ENCODE peak calls at places on chromosome 11, in four cellular contexts. One of them, this sample, is unnamed.

GRCh38 chr11:27282806-27283205 is 80.2 kb downstream of the CCDC34 start:
- DNase-seq in heart left ventricle: peak; percentile 23
- DNase-seq in brain microvascular endothelial cell: peak; percentile 63
- DNase-seq in CD4-positive, alpha-beta memory T cell: no peak
- DNase-seq in this sample: peak; percentile 52

GRCh38 chr11:72334651-72335050 is 90.7 kb upstream of the PHOX2A start:
- DNase-seq in heart left ventricle: no peak
- DNase-seq in brain microvascular endothelial cell: no peak
- DNase-seq in CD4-positive, alpha-beta memory T cell: no peak
- DNase-seq in this sample: no peak

GRCh38 chr11:104547996-104548661 is 350.1 kb downstream of the CASP12 start:
- DNase-seq in heart left ventricle: no peak
- DNase-seq in brain microvascular endothelial cell: peak; percentile 12
- DNase-seq in CD4-positive, alpha-beta memory T cell: no peak
- DNase-seq in this sample: no peak

GRCh38 chr11:26950260-26950719 is 43.6 kb upstream of the FIBIN start:
- DNase-seq in heart left ventricle: no peak
- DNase-seq in brain microvascular endothelial cell: peak; percentile 90
- DNase-seq in CD4-positive, alpha-beta memory T cell: no peak
- DNase-seq in this sample: peak; percentile 62

GRCh38 chr11:32809313-32809712 is 14.9 kb upstream of the CCDC73 start:
- DNase-seq in heart left ventricle: peak; percentile 50
- DNase-seq in brain microvascular endothelial cell: peak; percentile 85
- DNase-seq in CD4-positive, alpha-beta memory T cell: no peak
- DNase-seq in this sample: peak; percentile 44

GRCh38 chr11:5701184-5701583 is 11.6 kb downstream of the TRIM22 start:
- DNase-seq in heart left ventricle: no peak
- DNase-seq in brain microvascular endothelial cell: no peak
- DNase-seq in CD4-positive, alpha-beta memory T cell: no peak
- DNase-seq in this sample: no peak

GRCh38 chr11:68855205-68855978 is 13.7 kb upstream of the CPT1A start:
- DNase-seq in heart left ventricle: peak; percentile 59
- DNase-seq in brain microvascular endothelial cell: no peak
- DNase-seq in CD4-positive, alpha-beta memory T cell: no peak
- DNase-seq in this sample: peak; percentile 48

GRCh38 chr11:1467270-1467669 is 19.3 kb downstream of the MOB2 start:
- DNase-seq in heart left ventricle: no peak
- DNase-seq in brain microvascular endothelial cell: no peak
- DNase-seq in CD4-positive, alpha-beta memory T cell: no peak
- DNase-seq in this sample: no peak

GRCh38 chr11:4863893-4864292 is 14.9 kb upstream of the OR51S1 start:
- DNase-seq in heart left ventricle: no peak
- DNase-seq in brain microvascular endothelial cell: no peak
- DNase-seq in CD4-positive, alpha-beta memory T cell: no peak
- DNase-seq in this sample: no peak

GRCh38 chr11:69231466-69232018 is 62.4 kb upstream of the MYEOV start:
- DNase-seq in heart left ventricle: no peak
- DNase-seq in brain microvascular endothelial cell: no peak
- DNase-seq in CD4-positive, alpha-beta memory T cell: no peak
- DNase-seq in this sample: no peak

GRCh38 chr11:22626573-22627239 is 1.1 kb upstream of the FANCF start:
- DNase-seq in heart left ventricle: no peak
- DNase-seq in brain microvascular endothelial cell: no peak
- DNase-seq in CD4-positive, alpha-beta memory T cell: no peak
- DNase-seq in this sample: no peak

GRCh38 chr11:69948256-69949141 is 129.3 kb upstream of the FGF3 start:
- DNase-seq in heart left ventricle: peak; percentile 39
- DNase-seq in brain microvascular endothelial cell: peak; percentile 56
- DNase-seq in CD4-positive, alpha-beta memory T cell: no peak
- DNase-seq in this sample: peak; percentile 21

GRCh38 chr11:3157381-3158130 is 7.6 kb downstream of the OSBPL5 start:
- DNase-seq in heart left ventricle: peak; percentile 46
- DNase-seq in brain microvascular endothelial cell: peak; percentile 32
- DNase-seq in CD4-positive, alpha-beta memory T cell: peak; percentile 9
- DNase-seq in this sample: peak; percentile 20
- H3K4me3 ChIP-seq in heart left ventricle: no peak overlapping the region
- H3K4me3 ChIP-seq in brain microvascular endothelial cell: no peak overlapping the region
- H3K4me3 ChIP-seq in CD4-positive, alpha-beta memory T cell: no peak overlapping the region
- H3K4me3 ChIP-seq in this sample: no peak overlapping the region

DNA sequence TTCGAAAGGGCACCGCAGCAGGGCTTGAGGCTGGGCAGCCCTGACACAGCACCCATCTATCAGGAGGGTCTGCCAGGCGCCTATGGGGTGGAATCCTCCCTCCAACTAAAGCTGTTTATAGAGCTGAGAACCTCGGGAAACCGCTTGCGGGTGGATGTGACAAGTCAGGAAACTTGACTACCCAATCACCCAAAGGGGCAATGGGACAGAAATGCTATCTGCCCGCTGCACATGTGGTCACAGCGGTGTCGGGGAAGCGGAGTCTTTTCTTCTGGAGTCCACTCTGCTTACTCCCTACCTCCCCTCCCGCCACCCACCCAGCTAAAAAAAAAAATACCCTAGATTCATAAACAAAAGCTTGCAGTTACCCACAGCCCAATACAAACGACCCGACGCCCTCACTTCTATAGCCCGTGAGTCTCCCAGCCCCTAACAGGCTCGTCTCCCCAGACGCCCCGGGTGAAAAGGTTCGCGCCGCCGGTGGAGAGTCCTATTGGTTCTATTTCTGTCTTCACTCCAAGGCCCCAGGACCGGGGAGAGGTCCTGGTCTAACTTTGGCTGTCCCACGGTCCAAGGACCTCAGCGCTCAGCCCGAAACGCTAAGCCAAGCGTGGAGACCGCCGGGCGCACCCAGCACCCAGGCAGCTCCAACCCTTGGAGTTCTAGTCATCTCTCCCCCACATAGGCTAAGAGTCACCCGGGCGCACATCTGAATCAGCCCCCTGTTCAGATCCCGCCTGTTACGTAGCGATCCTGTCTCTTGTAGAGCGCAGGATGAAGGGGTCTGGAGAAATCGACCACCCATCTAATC is 1.4 kb downstream of the TRPC6 start:
- DNase-seq in heart left ventricle: no peak
- DNase-seq in brain microvascular endothelial cell: peak; percentile 9
- DNase-seq in CD4-positive, alpha-beta memory T cell: no peak
- DNase-seq in this sample: peak; percentile 4
- H3K4me3 ChIP-seq in heart left ventricle: peak overlapping the region; percentile 50
- H3K4me3 ChIP-seq in brain microvascular endothelial cell: peak overlapping the region; percentile 67
- H3K4me3 ChIP-seq in CD4-positive, alpha-beta memory T cell: no peak overlapping the region
- H3K4me3 ChIP-seq in this sample: peak overlapping the region; percentile 42

DNA sequence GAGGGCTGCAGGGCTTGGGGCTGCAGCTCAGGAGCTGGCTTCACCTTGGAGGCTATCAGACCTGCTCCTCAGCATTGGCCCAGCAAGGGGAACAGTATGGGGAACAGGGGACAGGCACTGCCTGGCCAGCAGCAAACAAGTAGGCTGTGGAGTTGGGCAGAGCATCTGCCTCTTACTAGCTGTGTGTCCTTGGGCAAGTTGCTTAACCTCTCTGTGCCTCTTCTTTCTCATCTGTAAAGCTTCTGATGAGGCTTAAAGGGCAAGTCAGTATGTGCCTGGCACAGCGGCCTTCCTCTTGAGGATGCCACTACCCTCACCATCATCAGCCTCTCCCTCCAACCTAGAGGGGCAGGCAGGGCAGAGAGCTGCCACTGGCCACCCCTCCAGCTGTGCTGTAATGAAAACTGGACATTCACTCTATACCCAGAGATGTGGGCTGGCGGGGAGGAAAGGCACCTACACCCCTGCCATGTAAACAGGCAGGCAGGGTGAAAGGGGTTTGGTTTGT is 7.5 kb upstream of the CDKN1C start:
- DNase-seq in heart left ventricle: no peak
- DNase-seq in brain microvascular endothelial cell: no peak
- DNase-seq in CD4-positive, alpha-beta memory T cell: no peak
- DNase-seq in this sample: no peak
- H3K4me3 ChIP-seq in heart left ventricle: peak overlapping the region; percentile 52
- H3K4me3 ChIP-seq in brain microvascular endothelial cell: peak overlapping the region; percentile 53
- H3K4me3 ChIP-seq in CD4-positive, alpha-beta memory T cell: peak overlapping the region; percentile 79
- H3K4me3 ChIP-seq in this sample: peak overlapping the region; percentile 61

DNA sequence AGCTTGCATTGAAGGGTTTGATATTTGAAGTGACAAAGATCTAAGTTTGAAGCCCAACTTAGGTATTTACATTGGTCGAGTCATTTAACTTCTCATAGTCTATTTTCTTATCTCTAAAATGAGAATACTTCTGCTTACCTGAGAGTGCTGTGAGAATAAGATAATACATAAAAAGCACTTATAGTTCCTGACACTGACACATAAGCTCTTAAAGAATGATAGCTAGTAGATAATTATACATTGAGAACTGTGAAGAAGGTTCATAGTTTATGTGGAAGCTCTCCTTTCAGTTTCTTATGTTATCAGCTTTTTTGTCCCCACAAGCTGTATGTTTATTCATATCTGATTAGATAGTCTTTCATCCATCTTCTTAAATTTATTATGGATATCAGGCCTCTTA is 4.8 kb downstream of the PPME1 start:
- DNase-seq in heart left ventricle: no peak
- DNase-seq in brain microvascular endothelial cell: no peak
- DNase-seq in CD4-positive, alpha-beta memory T cell: no peak
- DNase-seq in this sample: no peak
- H3K4me3 ChIP-seq in heart left ventricle: no peak overlapping the region
- H3K4me3 ChIP-seq in brain microvascular endothelial cell: no peak overlapping the region
- H3K4me3 ChIP-seq in CD4-positive, alpha-beta memory T cell: no peak overlapping the region
- H3K4me3 ChIP-seq in this sample: no peak overlapping the region

DNA sequence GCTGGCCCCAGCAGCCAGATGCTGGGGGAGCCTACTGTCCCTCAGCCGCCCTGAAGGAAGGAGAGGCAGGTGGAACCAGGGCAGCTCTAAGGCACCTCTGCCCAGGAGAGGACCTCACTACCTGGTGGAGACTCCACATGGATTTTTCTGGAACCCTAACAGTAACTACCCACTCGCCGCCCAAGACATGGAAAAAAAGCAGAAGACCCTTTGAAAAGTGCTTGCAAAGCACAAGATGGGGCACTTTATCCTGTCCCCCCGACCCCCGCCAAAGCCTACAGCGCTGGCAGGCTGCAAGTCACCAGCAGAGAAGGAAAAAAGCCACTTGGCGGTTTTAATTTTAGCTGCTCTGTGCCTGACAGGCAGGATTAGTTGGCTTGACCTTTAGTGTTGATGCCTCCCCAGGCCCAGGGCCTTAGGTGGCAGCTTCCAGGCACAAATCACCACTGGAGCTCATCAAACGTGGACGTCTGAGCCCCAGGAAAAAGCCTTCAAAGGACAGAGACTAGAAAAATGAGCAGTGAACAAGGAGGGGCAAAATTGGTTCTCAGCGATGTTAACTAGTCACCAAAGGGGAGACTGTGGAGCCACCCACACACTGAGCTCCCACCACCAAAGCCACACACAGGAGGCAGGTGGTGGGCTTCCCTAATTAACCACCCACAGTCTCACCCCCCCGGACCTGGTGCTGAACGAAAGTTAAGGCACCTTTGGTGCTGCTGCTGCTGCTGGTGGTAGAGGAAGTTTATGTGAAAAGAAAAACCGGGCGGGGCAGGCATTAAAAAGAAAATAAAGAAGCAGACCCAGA is 4.2 kb upstream of the PYGM start:
- DNase-seq in heart left ventricle: peak; percentile 33
- DNase-seq in brain microvascular endothelial cell: no peak
- DNase-seq in CD4-positive, alpha-beta memory T cell: peak; percentile 83
- DNase-seq in this sample: no peak
- H3K4me3 ChIP-seq in heart left ventricle: no peak overlapping the region
- H3K4me3 ChIP-seq in brain microvascular endothelial cell: no peak overlapping the region
- H3K4me3 ChIP-seq in CD4-positive, alpha-beta memory T cell: peak overlapping the region; percentile 15
- H3K4me3 ChIP-seq in this sample: no peak overlapping the region

GRCh38 chr11:62336949-62337681 is at the start of gene ASRGL1:
- DNase-seq in heart left ventricle: peak; percentile 82
- DNase-seq in brain microvascular endothelial cell: peak; percentile 27
- DNase-seq in CD4-positive, alpha-beta memory T cell: peak; percentile 69
- DNase-seq in this sample: peak; percentile 72

GRCh38 chr11:62333768-62334167 is 3.5 kb upstream of the ASRGL1 start:
- DNase-seq in heart left ventricle: no peak
- DNase-seq in brain microvascular endothelial cell: no peak
- DNase-seq in CD4-positive, alpha-beta memory T cell: no peak
- DNase-seq in this sample: no peak

GRCh38 chr11:62337682-62338181 is 484 bp downstream of the ASRGL1 start:
- DNase-seq in heart left ventricle: no peak
- DNase-seq in brain microvascular endothelial cell: no peak
- DNase-seq in CD4-positive, alpha-beta memory T cell: no peak
- DNase-seq in this sample: no peak

GRCh38 chr11:62340269-62340901 is 3.1 kb downstream of the ASRGL1 start:
- DNase-seq in heart left ventricle: peak; percentile 47
- DNase-seq in brain microvascular endothelial cell: peak; percentile 52
- DNase-seq in CD4-positive, alpha-beta memory T cell: no peak
- DNase-seq in this sample: peak; percentile 41

GRCh38 chr11:62338218-62338617 is 970 bp downstream of the ASRGL1 start:
- DNase-seq in heart left ventricle: no peak
- DNase-seq in brain microvascular endothelial cell: no peak
- DNase-seq in CD4-positive, alpha-beta memory T cell: no peak
- DNase-seq in this sample: no peak
- H3K4me3 ChIP-seq in heart left ventricle: peak overlapping the region; percentile 79
- H3K4me3 ChIP-seq in brain microvascular endothelial cell: no peak overlapping the region
- H3K4me3 ChIP-seq in CD4-positive, alpha-beta memory T cell: peak overlapping the region; percentile 54
- H3K4me3 ChIP-seq in this sample: peak overlapping the region; percentile 62